ENCODE peak calls at places on chromosomes 2 and 18, in ten cellular contexts. H, N, Z, S, Y, J, P, D, B and L are unnamed samples.

GRCh38 chr2:43106767-43107527 is 119.5 kb downstream of the ZFP36L2 start:
- DNase-seq in H (no peak), N (no peak), Z (no peak), S (no peak), Y (no peak), J (peak), P (no peak), D (no peak), B (no peak), L (no peak)

GRCh38 chr2:226364217-226364616 is 435.4 kb downstream of the IRS1 start:
- DNase-seq in H (no peak), N (no peak), Z (no peak), S (no peak), Y (no peak), J (no peak), P (no peak), D (no peak), B (no peak), L (no peak)

GRCh38 chr2:127067620-127068350 is 39.2 kb downstream of the BIN1 start:
- DNase-seq in H (no peak), N (peak), Z (no peak), S (peak), Y (peak), J (peak), P (peak), D (no peak), B (peak), L (peak)

GRCh38 chr2:217223222-217223930 is 363.5 kb upstream of the TNP1 start:
- DNase-seq in H (no peak), N (no peak), Z (peak), S (no peak), Y (no peak), J (peak), P (peak), D (no peak), B (no peak), L (no peak)

GRCh38 chr2:237980751-237981150 is 13.9 kb downstream of the UBE2F start:
- DNase-seq in H (no peak), N (no peak), Z (no peak), S (no peak), Y (no peak), J (no peak), P (no peak), D (no peak), B (no peak), L (no peak)

GRCh38 chr2:451495-451894 is 163.6 kb upstream of the ALKAL2 start:
- DNase-seq in H (no peak), N (no peak), Z (no peak), S (no peak), Y (no peak), J (no peak), P (no peak), D (no peak), B (no peak), L (no peak)

GRCh38 chr18:12657048-12657848 is 659 bp downstream of the SPIRE1 start:
- DNase-seq in H (peak), N (peak), Z (no peak), S (peak), Y (peak), J (peak), P (peak), D (peak), B (peak), L (peak)

GRCh38 chr18:48963555-48964480 is 13.1 kb upstream of the SMAD7 start:
- DNase-seq in H (no peak), N (no peak), Z (no peak), S (no peak), Y (peak), J (no peak), P (no peak), D (no peak), B (peak), L (no peak)

GRCh38 chr2:38104598-38104997 is 28.6 kb upstream of the CYP1B1 start:
- DNase-seq in H (no peak), N (no peak), Z (no peak), S (no peak), Y (no peak), J (no peak), P (no peak), D (no peak), B (no peak), L (no peak)

GRCh38 chr2:176830362-176830761 is 382.2 kb upstream of the HNRNPA3 start:
- DNase-seq in H (peak), N (no peak), Z (no peak), S (peak), Y (peak), J (no peak), P (no peak), D (no peak), B (no peak), L (no peak)